ENCODE peak calls at places on chromosomes 7 and 10, in five cellular contexts. Z, Y, W, F and U are unnamed samples.

GRCh38 chr7:29106128-29106988 is 40.0 kb downstream of the CPVL start:
- DNase-seq in Z (peak; percentile 65), Y (no peak), W (no peak), F (no peak), U (peak; percentile 42)

GRCh38 chr10:43461950-43462349 is 25.0 kb downstream of the ZNF487 start:
- DNase-seq in Z (peak; percentile 75), Y (no peak), W (no peak), F (peak; percentile 46), U (peak; percentile 70)

GRCh38 chr10:105963450-105963849 is 1201.1 kb downstream of the SORCS1 start:
- DNase-seq in Z (no peak), Y (no peak), W (no peak), F (no peak), U (no peak)

GRCh38 chr7:88338521-88338920 is 31.8 kb upstream of the STEAP4 start:
- DNase-seq in Z (no peak), Y (no peak), W (no peak), F (no peak), U (no peak)

GRCh38 chr7:131502810-131503545 is 53.5 kb downstream of the PODXL start:
- DNase-seq in Z (no peak), Y (no peak), W (no peak), F (no peak), U (peak; percentile 34)

GRCh38 chr10:78436706-78437406 is 403.2 kb downstream of the RPS24 start:
- DNase-seq in Z (no peak), Y (no peak), W (no peak), F (no peak), U (no peak)

GRCh38 chr10:133178357-133179127 is 18.5 kb downstream of the KNDC1 start:
- DNase-seq in Z (no peak), Y (no peak), W (no peak), F (no peak), U (no peak)

GRCh38 chr10:110356628-110357245 is 52.0 kb upstream of the SMNDC1 start:
- DNase-seq in Z (peak; percentile 86), Y (peak; percentile 50), W (peak; percentile 50), F (peak; percentile 84), U (peak; percentile 90)

GRCh38 chr10:107264742-107265141 is 100.2 kb upstream of the SORCS1 start:
- DNase-seq in Z (no peak), Y (no peak), W (no peak), F (no peak), U (no peak)

GRCh38 chr10:123408660-123409059 is 254.5 kb downstream of the BUB3 start:
- DNase-seq in Z (no peak), Y (no peak), W (no peak), F (peak; percentile 36), U (no peak)

GRCh38 chr10:18400911-18401260 is 250.5 kb downstream of the NSUN6 start:
- DNase-seq in Z (no peak), Y (no peak), W (no peak), F (no peak), U (no peak)

GRCh38 chr7:12287886-12288285 is 76.8 kb downstream of the TMEM106B start:
- DNase-seq in Z (no peak), Y (no peak), W (no peak), F (no peak), U (no peak)

GRCh38 chr10:70480254-70480861 is 1.8 kb downstream of the PALD1 start:
- DNase-seq in Z (no peak), Y (no peak), W (no peak), F (no peak), U (no peak)

GRCh38 chr7:142549007-142549406 is 200.3 kb upstream of the PRSS1 start:
- DNase-seq in Z (peak; percentile 49), Y (no peak), W (no peak), F (no peak), U (no peak)